ENCODE peak calls at places on chromosome 18, in four cellular contexts. B is brain microvascular endothelial cell; M is fibroblast of gingiva; T is stimulated activated CD4-positive, alpha-beta T cell treated with anti-CD3 and anti-CD28 coated beads, Interleukin-1b, Interleukin-23, amount 100 ng/mL, for 24 hours. F is an unnamed sample.

GRCh38 chr18:79203017-79203605 is 133.9 kb downstream of the ATP9B start:
- DNase-seq in B (no peak), T (peak), M (no peak), F (no peak)

GRCh38 chr18:67081866-67082265 is 434.7 kb downstream of the DSEL start:
- DNase-seq in B (no peak), M (no peak), T (no peak), F (no peak)

GRCh38 chr18:10086458-10086857 is 172.6 kb downstream of the VAPA start:
- DNase-seq in B (no peak), M (no peak), T (no peak), F (no peak)

GRCh38 chr18:79517322-79517721 is 121.6 kb downstream of the NFATC1 start:
- DNase-seq in B (no peak), M (no peak), T (no peak), F (no peak)

GRCh38 chr18:3623769-3624545 is 174.0 kb downstream of the TGIF1 start:
- DNase-seq in T (no peak), B (peak), M (peak), F (peak)

GRCh38 chr18:59265246-59266018 is 7.8 kb downstream of the RAX start:
- DNase-seq in B (no peak), T (no peak), M (no peak), F (peak)

GRCh38 chr18:26928669-26929313 is 63.3 kb upstream of the AQP4 start:
- DNase-seq in B (no peak), M (no peak), T (no peak), F (no peak)

GRCh38 chr18:76126327-76126726 is 368.7 kb downstream of the ZNF516 start:
- DNase-seq in M (no peak), T (no peak), B (no peak), F (no peak)

GRCh38 chr18:51342815-51343214 is 145.3 kb upstream of the MEX3C start:
- DNase-seq in M (peak), T (no peak), B (peak), F (no peak)

GRCh38 chr18:37430346-37431076 is 135.1 kb downstream of the CELF4 start:
- DNase-seq in M (no peak), B (no peak), T (no peak), F (peak)